ENCODE peak calls at places on chromosomes 2 and 18, in four cellular contexts. M is mesendoderm, X is hippocampal formation, J is astrocyte. T is an unnamed sample.

GRCh38 chr2:99150691-99151090 is 4.1 kb downstream of the TSGA10 start:
- DNase-seq in J (peak; percentile 20), X (no peak), M (no peak), T (no peak)

GRCh38 chr2:57677296-57677695 is 369.3 kb upstream of the VRK2 start:
- DNase-seq in X (no peak), M (no peak), J (no peak), T (no peak)

GRCh38 chr2:105796131-105796638 is 51.5 kb downstream of the NCK2 start:
- DNase-seq in X (no peak), M (no peak), J (no peak), T (no peak)

GRCh38 chr2:11698009-11698922 is 28.3 kb upstream of the NTSR2 start:
- DNase-seq in J (peak; percentile 68), M (no peak), X (no peak), T (no peak)

GRCh38 chr2:188902906-188903305 is 71.3 kb upstream of the COL3A1 start:
- DNase-seq in X (no peak), M (no peak), J (peak; percentile 39), T (no peak)

GRCh38 chr2:224284134-224284946 is 117.6 kb downstream of the FAM124B start:
- DNase-seq in X (peak; percentile 22), J (no peak), M (peak; percentile 79), T (peak; percentile 40)

GRCh38 chr2:23594079-23594494 is 209.1 kb downstream of the KLHL29 start:
- DNase-seq in X (no peak), J (no peak), M (no peak), T (no peak)

GRCh38 chr2:54947596-54948519 is 102.4 kb downstream of the RTN4 start:
- DNase-seq in J (no peak), X (no peak), M (peak; percentile 18), T (peak; percentile 27)

GRCh38 chr2:25220198-25220712 is 51.9 kb upstream of the POMC start:
- DNase-seq in X (no peak), J (no peak), M (no peak), T (no peak)

GRCh38 chr18:32922951-32923430 is 150.2 kb upstream of the KLHL14 start:
- DNase-seq in X (no peak), J (peak; percentile 82), M (no peak), T (no peak)

GRCh38 chr18:48342588-48342987 is 66.6 kb downstream of the ZBTB7C start:
- DNase-seq in X (peak; percentile 14), J (no peak), M (no peak), T (no peak)

GRCh38 chr2:64875368-64875767 is 113.8 kb upstream of the SLC1A4 start:
- DNase-seq in J (no peak), X (no peak), M (no peak), T (no peak)

GRCh38 chr2:226705965-226706364 is 93.7 kb downstream of the IRS1 start:
- DNase-seq in X (no peak), J (no peak), M (no peak), T (no peak)

GRCh38 chr18:68714356-68714706 is 577 bp downstream of the TMX3 start:
- DNase-seq in J (no peak), X (no peak), M (peak; percentile 45), T (peak; percentile 43)

GRCh38 chr2:174153757-174154680 is 94.3 kb downstream of the OLA1 start:
- DNase-seq in M (no peak), J (peak; percentile 84), X (no peak), T (no peak)

GRCh38 chr2:222965555-222965954 is 86.4 kb upstream of the KCNE4 start:
- DNase-seq in X (no peak), M (no peak), J (no peak), T (no peak)

GRCh38 chr2:117987121-117987520 is 26.7 kb downstream of the CCDC93 start:
- DNase-seq in M (no peak), X (no peak), J (no peak), T (no peak)

GRCh38 chr18:51666717-51667320 is 469.3 kb upstream of the MEX3C start:
- DNase-seq in X (peak; percentile 13), M (no peak), J (peak; percentile 1), T (peak; percentile 61)

GRCh38 chr2:58896600-58896999 is 655.5 kb upstream of the FANCL start:
- DNase-seq in J (peak; percentile 62), X (no peak), M (no peak), T (no peak)

GRCh38 chr2:19785432-19785831 is 116.4 kb downstream of the TTC32 start:
- DNase-seq in J (peak; percentile 54), M (no peak), X (no peak), T (no peak)

GRCh38 chr18:28793911-28794310 is 617.0 kb upstream of the CDH2 start:
- DNase-seq in M (no peak), J (no peak), X (no peak), T (no peak)

GRCh38 chr2:221111739-221112138 is 460.4 kb downstream of the EPHA4 start:
- DNase-seq in X (no peak), M (no peak), J (no peak), T (no peak)

GRCh38 chr18:12783524-12783923 is 80.7 kb downstream of the PSMG2 start:
- DNase-seq in J (no peak), M (no peak), X (no peak), T (no peak)

GRCh38 chr2:227163998-227164744 is at the start of the genes COL4A3 and COL4A4:
- DNase-seq in X (no peak), M (peak; percentile 29), J (peak; percentile 8), T (peak; percentile 74)

GRCh38 chr2:237059155-237059875 is 26.4 kb upstream of the COPS8 start:
- DNase-seq in X (no peak), J (no peak), M (no peak), T (no peak)

GRCh38 chr18:9039441-9039950 is 63.0 kb upstream of the NDUFV2 start:
- DNase-seq in J (no peak), X (no peak), M (no peak), T (no peak)

GRCh38 chr2:80238692-80239469 is 65.7 kb downstream of the LRRTM1 start:
- DNase-seq in M (peak; percentile 54), X (no peak), J (no peak), T (peak; percentile 51)

GRCh38 chr2:151765760-151766159 is 31.5 kb upstream of the NEB start:
- DNase-seq in J (no peak), M (no peak), X (no peak), T (peak; percentile 7)

GRCh38 chr2:234770081-234770506 is 181.7 kb upstream of the SH3BP4 start:
- DNase-seq in X (no peak), J (peak; percentile 68), M (peak; percentile 63), T (peak; percentile 57)

GRCh38 chr2:37629529-37629928 is 41.9 kb downstream of the CDC42EP3 start:
- DNase-seq in J (peak; percentile 70), X (no peak), M (no peak), T (no peak)

GRCh38 chr18:35174093-35174731 is 66.6 kb upstream of the ZNF397 start:
- DNase-seq in J (no peak), M (peak; percentile 29), X (no peak), T (no peak)

GRCh38 chr18:45168883-45169585 is 446.2 kb upstream of the SLC14A2 start:
- DNase-seq in X (no peak), J (peak; percentile 83), M (no peak), T (no peak)

GRCh38 chr2:241991236-241991635 is 121.7 kb downstream of the RTP5 start:
- DNase-seq in M (no peak), X (no peak), J (no peak), T (no peak)